ENCODE peak calls at places on chromosome 5, in eight cellular contexts. C, K, M, N, G, T, V and U are unnamed samples.

GRCh38 chr5:39447059-39447458 is 22.3 kb upstream of the DAB2 start:
- DNase-seq in K (no peak), N (no peak), V (no peak), T (no peak), G (no peak), M (no peak), C (no peak), U (no peak)

GRCh38 chr5:93723005-93723404 is 18.4 kb downstream of the POU5F2 start:
- DNase-seq in K (no peak), V (no peak), T (no peak), M (no peak), C (no peak), N (no peak), G (no peak), U (no peak)

GRCh38 chr5:91417219-91417618 is 34.1 kb upstream of the ARRDC3 start:
- DNase-seq in K (no peak), T (no peak), M (no peak), N (no peak), V (no peak), G (no peak), C (no peak), U (no peak)

GRCh38 chr5:153562189-153562588 is 71.7 kb downstream of the GRIA1 start:
- DNase-seq in M (no peak), N (peak), C (no peak), V (no peak), T (no peak), K (no peak), G (no peak), U (peak)

GRCh38 chr5:59709346-59709821 is 184.1 kb downstream of the PDE4D start:
- DNase-seq in C (no peak), G (no peak), N (no peak), V (no peak), M (no peak), K (no peak), T (no peak), U (no peak)

GRCh38 chr5:151225071-151225470 is 1.2 kb upstream of the CCDC69 start:
- DNase-seq in V (no peak), T (no peak), N (no peak), K (no peak), G (no peak), C (no peak), M (no peak), U (no peak)

GRCh38 chr5:149732500-149733128 is 2.5 kb downstream of the PPARGC1B start:
- DNase-seq in V (no peak), C (peak), N (peak), T (no peak), K (no peak), M (no peak), G (no peak), U (peak)

GRCh38 chr5:56011835-56012234 is 17.1 kb upstream of the IL6ST start:
- DNase-seq in M (no peak), C (no peak), N (peak), G (no peak), V (no peak), K (no peak), T (no peak), U (peak)

GRCh38 chr5:173237821-173238220 is 2.8 kb upstream of the NKX2-5 start:
- DNase-seq in V (no peak), G (no peak), K (no peak), C (no peak), T (no peak), M (no peak), N (no peak), U (no peak)

GRCh38 chr5:117588611-117589010 is 1014.0 kb upstream of the SEMA6A start:
- DNase-seq in N (no peak), V (no peak), C (no peak), M (no peak), G (no peak), K (no peak), T (no peak), U (no peak)

DNA sequence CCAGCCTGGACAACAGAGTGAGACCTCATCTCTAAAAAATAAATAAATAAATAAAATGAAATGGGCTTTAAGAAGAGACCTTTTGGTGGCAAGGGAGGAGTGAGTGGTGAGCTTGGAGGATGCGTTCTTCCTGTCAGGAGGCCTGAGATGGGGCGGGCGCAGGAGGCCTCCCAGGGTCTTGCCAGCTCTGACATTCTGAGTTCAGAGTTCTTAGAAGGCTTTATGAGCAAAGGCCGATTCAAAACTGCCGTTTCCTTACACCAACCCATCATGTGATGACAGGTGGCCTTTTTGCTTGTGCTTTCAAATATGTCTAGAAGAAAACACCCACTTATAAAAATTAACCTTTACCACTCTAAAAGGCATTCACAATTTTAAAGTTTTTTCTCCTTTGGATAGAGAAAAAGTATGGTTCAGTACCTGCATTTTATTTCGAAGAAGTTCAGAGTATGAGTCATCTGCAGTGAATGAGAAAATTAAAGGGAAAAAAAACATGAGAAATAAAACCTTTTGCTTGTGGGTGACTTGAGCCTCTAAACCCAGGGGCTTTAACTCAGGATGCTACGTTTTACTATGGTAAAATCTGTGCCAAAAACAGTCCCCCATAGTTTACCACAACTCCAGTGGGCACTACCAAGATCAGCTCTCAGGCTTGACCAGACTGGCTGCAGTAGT is 157.4 kb upstream of the OTULINL start:
- DNase-seq in M (no peak), C (no peak), V (no peak), K (no peak), G (no peak), N (no peak), T (no peak), U (no peak)
- H3K27ac ChIP-seq in M (no peak), C (no peak), V (no peak), K (no peak), G (no peak), N (no peak), T (no peak), U (peak)

GRCh38 chr5:171945476-171945875 is 61.0 kb downstream of the FBXW11 start:
- DNase-seq in G (no peak), V (no peak), M (no peak), K (no peak), C (no peak), T (no peak), N (peak), U (no peak)
- H3K27ac ChIP-seq in G (no peak), V (no peak), M (peak), K (no peak), C (no peak), T (no peak), N (no peak), U (no peak)

GRCh38 chr5:132641841-132642240 is 16.1 kb upstream of the IL13 start:
- DNase-seq in C (no peak), N (no peak), G (no peak), V (no peak), T (no peak), K (no peak), M (no peak), U (no peak)

GRCh38 chr5:132644177-132644576 is 13.8 kb upstream of the IL13 start:
- DNase-seq in T (no peak), C (no peak), V (no peak), G (no peak), M (no peak), N (no peak), K (no peak), U (no peak)

GRCh38 chr5:132639706-132640130 is 18.3 kb upstream of the IL13 start:
- DNase-seq in K (no peak), V (no peak), C (no peak), N (no peak), T (no peak), M (no peak), G (no peak), U (no peak)

GRCh38 chr5:132641241-132641723 is 16.7 kb upstream of the IL13 start:
- DNase-seq in K (no peak), T (no peak), C (no peak), N (no peak), V (no peak), G (no peak), M (no peak), U (no peak)

DNA sequence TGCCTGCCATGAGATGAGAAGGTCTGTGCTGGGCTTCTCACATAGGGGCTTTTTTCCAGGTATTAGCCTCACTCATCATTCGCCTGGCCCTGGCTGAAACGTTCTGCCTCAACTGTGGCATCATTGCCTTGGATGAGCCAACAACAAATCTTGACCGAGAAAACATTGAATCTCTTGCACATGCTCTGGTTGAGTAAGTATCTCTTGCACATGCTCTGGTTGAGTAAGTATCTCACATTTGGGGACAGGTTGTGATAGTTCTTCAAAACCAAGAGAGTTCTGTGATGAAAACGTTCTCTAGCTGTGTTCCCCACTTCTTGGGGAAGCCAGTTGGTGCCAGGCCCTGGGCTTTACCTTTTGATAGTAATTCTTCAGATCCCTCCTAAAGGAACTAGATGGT is 17.4 kb upstream of the IL13 start:
- DNase-seq in G (no peak), T (no peak), N (no peak), K (no peak), M (no peak), V (no peak), C (no peak), U (no peak)
- H3K27ac ChIP-seq in G (no peak), T (no peak), N (no peak), K (no peak), M (no peak), V (no peak), C (no peak), U (no peak)

DNA sequence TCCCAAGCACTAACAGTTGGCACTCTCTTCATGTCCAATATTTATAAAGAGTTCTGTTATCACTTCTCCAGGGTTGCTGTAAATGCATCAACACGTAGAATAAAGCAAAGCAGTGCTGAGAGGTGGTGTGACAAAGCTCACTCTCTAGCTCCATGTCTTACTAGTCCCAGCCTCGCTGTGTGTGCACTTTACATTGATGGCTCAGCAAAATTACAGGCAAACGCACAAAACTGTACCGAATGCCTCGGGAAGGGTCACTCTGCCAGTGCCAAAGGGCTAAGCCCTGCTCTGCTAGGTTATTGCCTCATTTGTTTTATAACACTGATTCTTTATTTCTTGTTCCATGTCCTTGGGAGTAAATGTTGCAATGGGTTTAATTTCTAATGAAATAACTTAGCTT is 1005.9 kb upstream of the WWC1 start:
- DNase-seq in N (no peak), T (no peak), V (no peak), G (no peak), K (no peak), M (no peak), C (no peak), U (no peak)
- H3K27ac ChIP-seq in N (no peak), T (no peak), V (no peak), G (no peak), K (no peak), M (no peak), C (no peak), U (no peak)

DNA sequence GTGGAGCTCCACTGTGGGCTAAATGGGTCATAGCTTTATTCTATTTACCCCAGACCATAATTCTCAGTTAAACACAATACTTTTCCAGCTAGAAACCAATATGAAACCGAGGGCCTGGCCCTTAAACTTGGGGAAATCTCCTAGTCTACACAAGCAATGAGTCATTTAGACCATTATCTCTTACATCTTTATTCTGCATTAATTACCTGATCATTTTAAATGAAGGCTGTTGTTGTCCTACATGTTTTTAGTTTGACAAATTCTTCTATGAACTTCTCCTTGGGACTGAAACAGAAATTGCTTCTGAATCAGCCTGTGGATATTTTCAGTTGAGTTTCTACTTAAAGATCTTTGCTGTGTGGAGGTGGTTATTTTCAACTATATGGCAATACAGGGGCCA is 37.9 kb downstream of the RAI14 start:
- DNase-seq in T (no peak), K (no peak), V (no peak), M (no peak), C (no peak), G (no peak), N (no peak), U (no peak)
- H3K27ac ChIP-seq in T (no peak), K (peak), V (no peak), M (no peak), C (no peak), G (peak), N (no peak), U (peak)